ENCODE peak calls at places on chromosomes 11 and 22, in seven cellular contexts. B is IMR-90, V is brain microvascular endothelial cell, Y is stomach, R is dorsolateral prefrontal cortex, I is fibroblast of mammary gland, X is DND-41. S is an unnamed sample.

GRCh38 chr22:24819941-24820461 is 14.0 kb downstream of the SGSM1 start:
- DNase-seq in B (no peak), V (no peak), Y (peak), R (peak), I (no peak), X (no peak), S (no peak)

GRCh38 chr11:70482529-70482917 is 84.2 kb downstream of the CTTN start:
- DNase-seq in B (peak), V (peak), Y (no peak), R (no peak), I (no peak), X (no peak), S (no peak)

GRCh38 chr11:28759311-28759710 is 651.1 kb downstream of the METTL15 start:
- DNase-seq in B (peak), V (peak), Y (peak), R (no peak), I (no peak), X (no peak), S (no peak)

GRCh38 chr11:72605958-72606357 is 68.3 kb downstream of the PDE2A start:
- DNase-seq in B (no peak), V (no peak), Y (no peak), R (no peak), I (no peak), X (no peak), S (no peak)

GRCh38 chr11:22624742-22625447 is 728 bp downstream of the FANCF start:
- DNase-seq in B (peak), V (peak), Y (peak), R (peak), I (peak), X (peak), S (peak)

GRCh38 chr11:122394326-122394725 is 261.2 kb upstream of the UBASH3B start:
- DNase-seq in B (no peak), V (no peak), Y (no peak), R (no peak), I (no peak), X (no peak), S (no peak)

GRCh38 chr11:35344990-35345655 is 74.2 kb downstream of the SLC1A2 start:
- DNase-seq in B (no peak), V (no peak), Y (no peak), R (no peak), I (no peak), X (no peak), S (no peak)

GRCh38 chr11:69368119-69368880 is 74.3 kb downstream of the MYEOV start:
- DNase-seq in B (no peak), V (no peak), Y (no peak), R (no peak), I (no peak), X (no peak), S (no peak)

GRCh38 chr11:126930100-126930841 is 70.3 kb downstream of the KIRREL3 start:
- DNase-seq in B (no peak), V (no peak), Y (no peak), R (no peak), I (no peak), X (no peak), S (no peak)

GRCh38 chr11:117328414-117329010 is 858 bp downstream of the CEP164 start:
- DNase-seq in B (peak), V (peak), Y (peak), R (no peak), I (peak), X (no peak), S (no peak)

GRCh38 chr11:26365284-26365683 is 33.4 kb downstream of the ANO3 start:
- DNase-seq in B (no peak), V (no peak), Y (no peak), R (no peak), I (no peak), X (no peak), S (no peak)

GRCh38 chr11:67303989-67304411 is 670 bp downstream of the SSH3 start:
- DNase-seq in B (no peak), V (no peak), Y (peak), R (peak), I (no peak), X (no peak), S (no peak)

GRCh38 chr11:44858796-44859527 is 91.7 kb downstream of the TP53I11 start:
- DNase-seq in B (no peak), V (no peak), Y (no peak), R (no peak), I (peak), X (no peak), S (no peak)

GRCh38 chr11:46559815-46560214 is 34.0 kb downstream of the AMBRA1 start:
- DNase-seq in B (no peak), V (no peak), Y (no peak), R (no peak), I (no peak), X (no peak), S (no peak)

GRCh38 chr11:72812968-72813739 is 1.1 kb upstream of the ATG16L2 start:
- DNase-seq in B (peak), V (peak), Y (peak), R (no peak), I (peak), X (peak), S (peak)

GRCh38 chr22:46453006-46453828 is 84.2 kb downstream of the CELSR1 start:
- DNase-seq in B (no peak), V (no peak), Y (peak), R (no peak), I (no peak), X (no peak), S (no peak)

GRCh38 chr11:7256943-7257342 is 5.2 kb downstream of the SYT9 start:
- DNase-seq in B (no peak), V (no peak), Y (no peak), R (no peak), I (no peak), X (no peak), S (no peak)

GRCh38 chr11:61749607-61750217 is 2.7 kb upstream of the MYRF start:
- DNase-seq in B (no peak), V (peak), Y (no peak), R (peak), I (peak), X (no peak), S (no peak)

GRCh38 chr22:36853407-36854099 is 7.3 kb upstream of the NCF4 start:
- DNase-seq in B (peak), V (peak), Y (peak), R (no peak), I (peak), X (peak), S (peak)

GRCh38 chr22:46753360-46753759 is 9.1 kb upstream of the TBC1D22A start:
- DNase-seq in B (no peak), V (no peak), Y (no peak), R (no peak), I (no peak), X (no peak), S (no peak)

GRCh38 chr11:91066648-91067047 is 843.8 kb upstream of the CHORDC1 start:
- DNase-seq in B (no peak), V (no peak), Y (no peak), R (no peak), I (no peak), X (no peak), S (no peak)

GRCh38 chr11:113618360-113618759 is 87.7 kb downstream of the TMPRSS5 start:
- DNase-seq in B (peak), V (peak), Y (no peak), R (no peak), I (peak), X (no peak), S (no peak)

GRCh38 chr22:32331918-32332725 is 25.5 kb upstream of the RFPL3 start:
- DNase-seq in B (no peak), V (no peak), Y (peak), R (no peak), I (no peak), X (no peak), S (no peak)

GRCh38 chr11:34890812-34891211 is 25.4 kb downstream of the APIP start:
- DNase-seq in B (peak), V (peak), Y (no peak), R (no peak), I (peak), X (no peak), S (peak)

GRCh38 chr11:92306966-92307504 is 82.4 kb downstream of the FAT3 start:
- DNase-seq in B (no peak), V (no peak), Y (no peak), R (no peak), I (no peak), X (no peak), S (no peak)

GRCh38 chr22:35357883-35358621 is 22.8 kb upstream of the HMOX1 start:
- DNase-seq in B (peak), V (no peak), Y (no peak), R (no peak), I (peak), X (no peak), S (no peak)

GRCh38 chr11:22477312-22477711 is 139.1 kb downstream of the SLC17A6 start:
- DNase-seq in B (peak), V (no peak), Y (no peak), R (no peak), I (peak), X (no peak), S (no peak)

GRCh38 chr11:111949519-111950426 is 12.6 kb downstream of the DIXDC1 start:
- DNase-seq in B (no peak), V (no peak), Y (no peak), R (no peak), I (no peak), X (no peak), S (no peak)

GRCh38 chr22:22716136-22716535 is 71.7 kb downstream of the GGTLC2 start:
- DNase-seq in B (no peak), V (no peak), Y (no peak), R (no peak), I (no peak), X (no peak), S (no peak)

GRCh38 chr11:101470881-101471535 is 112.8 kb downstream of the TRPC6 start:
- DNase-seq in B (peak), V (peak), Y (no peak), R (no peak), I (peak), X (no peak), S (no peak)

GRCh38 chr22:22691055-22691454 is 46.6 kb downstream of the GGTLC2 start:
- DNase-seq in B (no peak), V (no peak), Y (no peak), R (no peak), I (no peak), X (no peak), S (no peak)

GRCh38 chr11:57481315-57481714 is 21.0 kb downstream of the RTN4RL2 start:
- DNase-seq in B (no peak), V (no peak), Y (no peak), R (no peak), I (no peak), X (no peak), S (no peak)

DNA sequence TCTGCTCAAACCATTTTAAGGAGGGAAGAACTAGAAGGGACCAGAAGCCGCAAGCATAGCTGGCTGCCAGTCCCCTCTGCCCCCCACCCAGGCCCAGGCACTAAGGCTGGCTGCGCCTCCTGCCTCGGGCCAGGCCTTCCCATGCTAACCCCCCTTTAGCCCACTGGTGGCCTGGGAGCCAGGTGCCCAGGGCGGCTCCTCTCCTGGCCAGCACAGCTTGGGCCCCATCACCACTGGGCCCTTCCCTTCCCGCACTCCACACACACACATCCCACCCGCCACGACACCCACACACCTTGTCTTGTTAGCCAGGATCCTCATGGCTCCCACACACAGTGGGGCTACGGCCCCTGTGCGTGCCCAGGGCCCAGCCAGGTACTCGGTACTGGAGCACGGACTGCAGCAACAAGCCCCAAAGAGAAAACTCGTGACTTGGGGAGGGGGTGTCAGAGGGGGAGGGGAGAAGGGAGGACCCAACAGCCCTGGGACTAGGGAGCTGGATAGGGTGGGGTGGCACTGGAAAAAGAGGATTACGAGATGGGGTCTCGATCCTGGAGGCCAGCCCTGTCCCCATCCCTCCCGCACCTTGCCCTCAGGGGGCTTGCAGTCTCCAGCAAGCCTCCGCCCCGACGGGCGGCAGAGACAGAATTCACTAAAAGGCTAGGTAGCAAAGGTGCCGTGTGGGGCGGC is 16.0 kb downstream of the BCL9L start:
- DNase-seq in B (no peak), V (no peak), Y (no peak), R (no peak), I (no peak), X (no peak), S (no peak)
- H3K4me3 ChIP-seq in B (peak), V (peak), Y (peak), R (peak), I (peak), X (no peak), S (no peak)

DNA sequence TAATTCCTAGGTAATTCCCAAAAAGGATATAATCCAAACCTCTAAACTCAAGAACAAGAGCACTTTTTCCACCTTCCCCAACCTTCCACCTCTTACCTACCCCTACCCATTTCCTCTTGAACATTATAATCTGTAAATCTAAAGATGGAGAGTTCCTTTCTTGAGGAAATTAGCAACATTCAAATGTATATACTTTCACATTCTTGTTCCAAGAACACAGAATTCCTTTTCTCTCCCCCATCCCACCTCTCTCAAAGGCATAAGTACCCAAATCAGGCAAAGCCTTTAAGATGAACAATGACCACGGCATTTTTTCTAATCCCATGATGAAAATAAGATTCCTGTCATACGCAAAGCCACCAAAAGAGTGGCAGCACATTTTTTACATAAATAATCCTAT is 18.3 kb downstream of the RRAS2 start:
- DNase-seq in B (no peak), V (no peak), Y (no peak), R (no peak), I (no peak), X (no peak), S (no peak)
- H3K4me3 ChIP-seq in B (no peak), V (no peak), Y (no peak), R (no peak), I (no peak), X (no peak), S (no peak)

GRCh38 chr11:123822022-123822421 is 15.9 kb upstream of the OR6M1 start:
- DNase-seq in B (no peak), V (no peak), Y (no peak), R (no peak), I (no peak), X (peak), S (no peak)

DNA sequence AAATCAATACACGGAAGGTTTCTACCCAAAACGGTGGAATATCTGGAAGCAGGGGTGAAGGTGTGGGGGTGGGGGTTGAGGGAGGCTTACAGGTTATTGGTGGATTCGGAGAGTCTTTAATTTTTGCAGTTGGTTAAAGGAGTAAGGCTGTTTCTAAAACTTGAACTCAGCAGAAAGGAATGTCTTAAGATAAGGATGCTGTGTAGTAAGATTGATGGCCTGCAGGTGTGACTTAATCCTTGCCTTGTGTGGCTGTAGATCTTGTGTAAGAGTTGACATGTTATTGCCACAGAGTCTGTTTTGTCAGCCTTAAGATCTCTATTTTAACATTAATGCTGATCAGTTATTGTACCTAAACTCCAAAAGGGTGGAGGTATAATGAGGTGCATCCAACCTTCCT is 16.4 kb upstream of the OR6M1 start:
- DNase-seq in B (no peak), V (no peak), Y (no peak), R (no peak), I (no peak), X (no peak), S (no peak)
- H3K4me3 ChIP-seq in B (no peak), V (no peak), Y (no peak), R (no peak), I (no peak), X (no peak), S (no peak)

GRCh38 chr11:14642453-14642852 is 1.2 kb upstream of the PDE3B start:
- DNase-seq in B (no peak), V (no peak), Y (no peak), R (no peak), I (no peak), X (no peak), S (no peak)
- H3K4me3 ChIP-seq in B (no peak), V (no peak), Y (peak), R (peak), I (no peak), X (peak), S (peak)

GRCh38 chr11:95933594-95933993 is 9.7 kb upstream of the MTMR2 start:
- DNase-seq in B (no peak), V (no peak), Y (no peak), R (no peak), I (no peak), X (no peak), S (no peak)
- H3K4me3 ChIP-seq in B (no peak), V (no peak), Y (no peak), R (no peak), I (no peak), X (no peak), S (no peak)

DNA sequence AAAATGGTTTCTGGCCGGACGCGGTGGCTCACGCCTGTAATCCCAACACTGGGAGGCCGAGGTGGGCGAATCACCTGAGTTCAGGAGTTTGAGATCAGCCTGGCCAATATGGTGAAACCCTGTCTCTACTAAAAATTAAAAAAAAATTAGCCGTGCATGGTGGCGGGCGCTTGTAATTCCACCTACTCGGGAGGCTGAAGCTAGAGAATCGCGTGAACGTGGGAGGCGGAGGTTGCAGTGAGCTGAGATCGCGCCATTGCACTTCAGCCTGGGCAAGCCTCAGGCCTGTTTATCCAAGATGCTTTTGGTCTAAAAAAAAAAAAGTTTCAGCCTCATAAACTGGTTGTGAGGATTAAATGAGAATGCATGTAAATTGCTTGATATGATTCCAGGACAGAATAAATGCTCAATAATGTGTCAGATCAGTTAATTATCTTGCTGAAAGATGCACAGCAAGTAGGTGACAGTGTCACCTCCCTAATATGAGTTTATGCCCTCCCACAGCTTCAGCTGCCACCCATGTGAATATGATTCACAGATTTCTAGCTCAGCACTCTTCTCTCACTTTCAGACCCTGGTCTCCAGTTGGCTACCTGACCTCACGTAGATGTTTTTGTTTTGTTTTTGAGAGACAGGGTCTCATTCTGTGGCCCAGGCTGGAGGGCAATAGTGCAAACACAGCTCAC is 1.1 kb upstream of the ALG8 start:
- DNase-seq in B (no peak), V (no peak), Y (no peak), R (no peak), I (peak), X (peak), S (no peak)
- H3K4me3 ChIP-seq in B (no peak), V (peak), Y (peak), R (peak), I (peak), X (peak), S (peak)